ENCODE peak calls at places on chromosome 20, in ten cellular contexts. One of them, this sample, is unnamed.

GRCh38 chr20:38805502-38805957 is at the start of gene PPP1R16B:
- DNase-seq in AG04450: no peak
- DNase-seq in MM.1S: peak; percentile 83
- DNase-seq in SK-N-SH: peak; percentile 94
- DNase-seq in A549: peak; percentile 26
- DNase-seq in colonic mucosa: peak; percentile 38
- DNase-seq in pancreas: peak; percentile 47
- DNase-seq in dorsolateral prefrontal cortex: peak; percentile 67
- DNase-seq in neuronal stem cell: peak; percentile 66
- DNase-seq in uterus: no peak
- DNase-seq in this sample: peak; percentile 61

GRCh38 chr20:1646975-1647431 is 10.6 kb downstream of the SIRPG start:
- DNase-seq in AG04450: no peak
- DNase-seq in MM.1S: no peak
- DNase-seq in SK-N-SH: no peak
- DNase-seq in A549: no peak
- DNase-seq in colonic mucosa: no peak
- DNase-seq in pancreas: no peak
- DNase-seq in dorsolateral prefrontal cortex: no peak
- DNase-seq in neuronal stem cell: no peak
- DNase-seq in uterus: no peak
- DNase-seq in this sample: no peak

GRCh38 chr20:21583486-21584168 is 69.8 kb upstream of the NKX2-2 start:
- DNase-seq in AG04450: no peak
- DNase-seq in MM.1S: no peak
- DNase-seq in SK-N-SH: no peak
- DNase-seq in A549: no peak
- DNase-seq in colonic mucosa: no peak
- DNase-seq in pancreas: no peak
- DNase-seq in dorsolateral prefrontal cortex: no peak
- DNase-seq in neuronal stem cell: no peak
- DNase-seq in uterus: no peak
- DNase-seq in this sample: no peak

GRCh38 chr20:35008411-35009342 is 53.0 kb downstream of the MYH7B start:
- DNase-seq in AG04450: no peak
- DNase-seq in MM.1S: no peak
- DNase-seq in SK-N-SH: no peak
- DNase-seq in A549: no peak
- DNase-seq in colonic mucosa: no peak
- DNase-seq in pancreas: peak; percentile 81
- DNase-seq in dorsolateral prefrontal cortex: peak; percentile 10
- DNase-seq in neuronal stem cell: no peak
- DNase-seq in uterus: peak; percentile 9
- DNase-seq in this sample: no peak

GRCh38 chr20:34343458-34344255 is 19.4 kb upstream of the ITCH start:
- DNase-seq in AG04450: no peak
- DNase-seq in MM.1S: no peak
- DNase-seq in SK-N-SH: no peak
- DNase-seq in A549: no peak
- DNase-seq in colonic mucosa: peak; percentile 58
- DNase-seq in pancreas: no peak
- DNase-seq in dorsolateral prefrontal cortex: no peak
- DNase-seq in neuronal stem cell: no peak
- DNase-seq in uterus: no peak
- DNase-seq in this sample: no peak

GRCh38 chr20:14861028-14861699 is 523.8 kb upstream of the FLRT3 start:
- DNase-seq in AG04450: no peak
- DNase-seq in MM.1S: no peak
- DNase-seq in SK-N-SH: no peak
- DNase-seq in A549: no peak
- DNase-seq in colonic mucosa: no peak
- DNase-seq in pancreas: no peak
- DNase-seq in dorsolateral prefrontal cortex: no peak
- DNase-seq in neuronal stem cell: no peak
- DNase-seq in uterus: no peak
- DNase-seq in this sample: no peak

GRCh38 chr20:21101453-21102251 is 4.5 kb downstream of the LINC00237 start:
- DNase-seq in AG04450: no peak
- DNase-seq in MM.1S: no peak
- DNase-seq in SK-N-SH: peak; percentile 54
- DNase-seq in A549: no peak
- DNase-seq in colonic mucosa: peak; percentile 26
- DNase-seq in pancreas: peak; percentile 77
- DNase-seq in dorsolateral prefrontal cortex: no peak
- DNase-seq in neuronal stem cell: no peak
- DNase-seq in uterus: no peak
- DNase-seq in this sample: no peak

GRCh38 chr20:44006578-44006977 is 91.9 kb downstream of the TOX2 start:
- DNase-seq in AG04450: no peak
- DNase-seq in MM.1S: no peak
- DNase-seq in SK-N-SH: no peak
- DNase-seq in A549: no peak
- DNase-seq in colonic mucosa: no peak
- DNase-seq in pancreas: no peak
- DNase-seq in dorsolateral prefrontal cortex: no peak
- DNase-seq in neuronal stem cell: no peak
- DNase-seq in uterus: no peak
- DNase-seq in this sample: no peak

GRCh38 chr20:39451386-39451785 is 489.2 kb downstream of the DHX35 start:
- DNase-seq in AG04450: no peak
- DNase-seq in MM.1S: no peak
- DNase-seq in SK-N-SH: no peak
- DNase-seq in A549: no peak
- DNase-seq in colonic mucosa: no peak
- DNase-seq in pancreas: no peak
- DNase-seq in dorsolateral prefrontal cortex: no peak
- DNase-seq in neuronal stem cell: no peak
- DNase-seq in uterus: no peak
- DNase-seq in this sample: no peak

GRCh38 chr20:59751075-59751711 is 146.9 kb downstream of the PHACTR3 start:
- DNase-seq in AG04450: no peak
- DNase-seq in MM.1S: peak; percentile 80
- DNase-seq in SK-N-SH: peak; percentile 92
- DNase-seq in A549: peak; percentile 72
- DNase-seq in colonic mucosa: peak; percentile 64
- DNase-seq in pancreas: peak; percentile 86
- DNase-seq in dorsolateral prefrontal cortex: peak; percentile 86
- DNase-seq in neuronal stem cell: peak; percentile 60
- DNase-seq in uterus: peak; percentile 22
- DNase-seq in this sample: peak; percentile 72

GRCh38 chr20:22951966-22952365 is 83.1 kb upstream of the SSTR4 start:
- DNase-seq in AG04450: no peak
- DNase-seq in MM.1S: no peak
- DNase-seq in SK-N-SH: no peak
- DNase-seq in A549: no peak
- DNase-seq in colonic mucosa: no peak
- DNase-seq in pancreas: no peak
- DNase-seq in dorsolateral prefrontal cortex: no peak
- DNase-seq in neuronal stem cell: no peak
- DNase-seq in uterus: no peak
- DNase-seq in this sample: no peak

GRCh38 chr20:17871861-17872260 is 96.7 kb downstream of the SNX5 start:
- DNase-seq in AG04450: no peak
- DNase-seq in MM.1S: no peak
- DNase-seq in SK-N-SH: no peak
- DNase-seq in A549: no peak
- DNase-seq in colonic mucosa: no peak
- DNase-seq in pancreas: no peak
- DNase-seq in dorsolateral prefrontal cortex: no peak
- DNase-seq in neuronal stem cell: no peak
- DNase-seq in uterus: no peak
- DNase-seq in this sample: no peak
- H3K27ac ChIP-seq in AG04450: no peak overlapping the region
- H3K27ac ChIP-seq in MM.1S: no peak overlapping the region
- H3K27ac ChIP-seq in SK-N-SH: no peak overlapping the region
- H3K27ac ChIP-seq in A549: no peak overlapping the region
- H3K27ac ChIP-seq in colonic mucosa: no peak overlapping the region
- H3K27ac ChIP-seq in pancreas: no peak overlapping the region
- H3K27ac ChIP-seq in dorsolateral prefrontal cortex: no peak overlapping the region
- H3K27ac ChIP-seq in neuronal stem cell: no peak overlapping the region
- H3K27ac ChIP-seq in uterus: no peak overlapping the region
- H3K27ac ChIP-seq in this sample: no peak overlapping the region

GRCh38 chr20:48283470-48284110 is 498.3 kb upstream of the SULF2 start:
- DNase-seq in AG04450: peak; percentile 48
- DNase-seq in MM.1S: no peak
- DNase-seq in SK-N-SH: no peak
- DNase-seq in A549: no peak
- DNase-seq in colonic mucosa: peak; percentile 44
- DNase-seq in pancreas: no peak
- DNase-seq in dorsolateral prefrontal cortex: peak; percentile 87
- DNase-seq in neuronal stem cell: no peak
- DNase-seq in uterus: peak; percentile 59
- DNase-seq in this sample: peak; percentile 90

GRCh38 chr20:48275325-48275724 is 490.0 kb upstream of the SULF2 start:
- DNase-seq in AG04450: no peak
- DNase-seq in MM.1S: no peak
- DNase-seq in SK-N-SH: no peak
- DNase-seq in A549: no peak
- DNase-seq in colonic mucosa: no peak
- DNase-seq in pancreas: no peak
- DNase-seq in dorsolateral prefrontal cortex: no peak
- DNase-seq in neuronal stem cell: no peak
- DNase-seq in uterus: no peak
- DNase-seq in this sample: no peak

GRCh38 chr20:48275737-48276342 is 490.6 kb upstream of the SULF2 start:
- DNase-seq in AG04450: no peak
- DNase-seq in MM.1S: no peak
- DNase-seq in SK-N-SH: peak; percentile 16
- DNase-seq in A549: no peak
- DNase-seq in colonic mucosa: no peak
- DNase-seq in pancreas: no peak
- DNase-seq in dorsolateral prefrontal cortex: no peak
- DNase-seq in neuronal stem cell: peak; percentile 20
- DNase-seq in uterus: no peak
- DNase-seq in this sample: no peak

GRCh38 chr20:48282591-48283228 is 497.4 kb upstream of the SULF2 start:
- DNase-seq in AG04450: no peak
- DNase-seq in MM.1S: no peak
- DNase-seq in SK-N-SH: peak; percentile 33
- DNase-seq in A549: no peak
- DNase-seq in colonic mucosa: no peak
- DNase-seq in pancreas: no peak
- DNase-seq in dorsolateral prefrontal cortex: peak; percentile 11
- DNase-seq in neuronal stem cell: no peak
- DNase-seq in uterus: no peak
- DNase-seq in this sample: no peak

DNA sequence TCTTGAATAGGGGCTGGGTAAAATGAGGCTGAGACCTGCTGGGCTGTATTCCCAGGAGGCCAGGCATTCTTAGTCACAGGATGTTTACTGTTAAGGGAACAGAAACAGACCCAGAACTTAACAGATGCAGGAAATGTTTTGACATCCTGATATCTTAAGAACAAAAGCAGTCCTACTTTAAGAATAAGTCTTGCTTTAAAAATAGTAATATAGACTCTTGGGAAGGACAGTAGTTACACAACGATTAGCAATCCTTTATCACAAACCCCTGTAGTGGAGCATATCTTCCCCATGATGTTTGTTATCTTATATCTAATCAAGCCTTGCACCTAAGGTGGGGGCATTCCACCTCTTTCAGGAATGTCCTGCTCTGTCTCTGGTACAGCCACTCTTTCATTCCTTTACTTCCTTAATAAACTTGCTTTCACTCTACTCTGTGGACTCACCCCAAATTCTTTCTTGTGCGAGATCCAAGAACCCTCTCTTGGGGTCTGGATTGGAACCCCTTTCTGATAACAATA is 493.7 kb upstream of the SULF2 start:
- DNase-seq in AG04450: no peak
- DNase-seq in MM.1S: no peak
- DNase-seq in SK-N-SH: no peak
- DNase-seq in A549: no peak
- DNase-seq in colonic mucosa: no peak
- DNase-seq in pancreas: no peak
- DNase-seq in dorsolateral prefrontal cortex: no peak
- DNase-seq in neuronal stem cell: no peak
- DNase-seq in uterus: no peak
- DNase-seq in this sample: no peak
- H3K27ac ChIP-seq in AG04450: no peak overlapping the region
- H3K27ac ChIP-seq in MM.1S: no peak overlapping the region
- H3K27ac ChIP-seq in SK-N-SH: no peak overlapping the region
- H3K27ac ChIP-seq in A549: no peak overlapping the region
- H3K27ac ChIP-seq in colonic mucosa: no peak overlapping the region
- H3K27ac ChIP-seq in pancreas: no peak overlapping the region
- H3K27ac ChIP-seq in dorsolateral prefrontal cortex: no peak overlapping the region
- H3K27ac ChIP-seq in neuronal stem cell: no peak overlapping the region
- H3K27ac ChIP-seq in uterus: no peak overlapping the region
- H3K27ac ChIP-seq in this sample: no peak overlapping the region

GRCh38 chr20:51492167-51493092 is 50.1 kb downstream of the NFATC2 start:
- DNase-seq in AG04450: no peak
- DNase-seq in MM.1S: no peak
- DNase-seq in SK-N-SH: no peak
- DNase-seq in A549: no peak
- DNase-seq in colonic mucosa: no peak
- DNase-seq in pancreas: peak; percentile 88
- DNase-seq in dorsolateral prefrontal cortex: no peak
- DNase-seq in neuronal stem cell: no peak
- DNase-seq in uterus: peak; percentile 84
- DNase-seq in this sample: no peak
- H3K27ac ChIP-seq in AG04450: no peak overlapping the region
- H3K27ac ChIP-seq in MM.1S: no peak overlapping the region
- H3K27ac ChIP-seq in SK-N-SH: no peak overlapping the region
- H3K27ac ChIP-seq in A549: no peak overlapping the region
- H3K27ac ChIP-seq in colonic mucosa: no peak overlapping the region
- H3K27ac ChIP-seq in pancreas: peak overlapping the region; percentile 16
- H3K27ac ChIP-seq in dorsolateral prefrontal cortex: no peak overlapping the region
- H3K27ac ChIP-seq in neuronal stem cell: no peak overlapping the region
- H3K27ac ChIP-seq in uterus: peak overlapping the region; percentile 59
- H3K27ac ChIP-seq in this sample: no peak overlapping the region

GRCh38 chr20:50823319-50823718 is 28.5 kb downstream of the BCAS4 start:
- DNase-seq in AG04450: no peak
- DNase-seq in MM.1S: no peak
- DNase-seq in SK-N-SH: no peak
- DNase-seq in A549: no peak
- DNase-seq in colonic mucosa: no peak
- DNase-seq in pancreas: no peak
- DNase-seq in dorsolateral prefrontal cortex: no peak
- DNase-seq in neuronal stem cell: no peak
- DNase-seq in uterus: no peak
- DNase-seq in this sample: no peak

GRCh38 chr20:50824137-50824536 is 29.3 kb downstream of the BCAS4 start:
- DNase-seq in AG04450: peak; percentile 29
- DNase-seq in MM.1S: no peak
- DNase-seq in SK-N-SH: no peak
- DNase-seq in A549: no peak
- DNase-seq in colonic mucosa: peak; percentile 39
- DNase-seq in pancreas: no peak
- DNase-seq in dorsolateral prefrontal cortex: no peak
- DNase-seq in neuronal stem cell: no peak
- DNase-seq in uterus: peak; percentile 26
- DNase-seq in this sample: no peak

GRCh38 chr20:50821994-50822393 is 27.1 kb downstream of the BCAS4 start:
- DNase-seq in AG04450: no peak
- DNase-seq in MM.1S: no peak
- DNase-seq in SK-N-SH: no peak
- DNase-seq in A549: no peak
- DNase-seq in colonic mucosa: no peak
- DNase-seq in pancreas: no peak
- DNase-seq in dorsolateral prefrontal cortex: no peak
- DNase-seq in neuronal stem cell: no peak
- DNase-seq in uterus: no peak
- DNase-seq in this sample: no peak

GRCh38 chr20:50828363-50829136 is 33.7 kb downstream of the BCAS4 start:
- DNase-seq in AG04450: no peak
- DNase-seq in MM.1S: no peak
- DNase-seq in SK-N-SH: no peak
- DNase-seq in A549: no peak
- DNase-seq in colonic mucosa: no peak
- DNase-seq in pancreas: no peak
- DNase-seq in dorsolateral prefrontal cortex: no peak
- DNase-seq in neuronal stem cell: no peak
- DNase-seq in uterus: no peak
- DNase-seq in this sample: no peak

GRCh38 chr20:50826121-50826520 is 31.3 kb downstream of the BCAS4 start:
- DNase-seq in AG04450: no peak
- DNase-seq in MM.1S: no peak
- DNase-seq in SK-N-SH: no peak
- DNase-seq in A549: no peak
- DNase-seq in colonic mucosa: no peak
- DNase-seq in pancreas: no peak
- DNase-seq in dorsolateral prefrontal cortex: no peak
- DNase-seq in neuronal stem cell: no peak
- DNase-seq in uterus: no peak
- DNase-seq in this sample: no peak
- H3K27ac ChIP-seq in AG04450: peak overlapping the region; percentile 11
- H3K27ac ChIP-seq in MM.1S: no peak overlapping the region
- H3K27ac ChIP-seq in SK-N-SH: no peak overlapping the region
- H3K27ac ChIP-seq in A549: no peak overlapping the region
- H3K27ac ChIP-seq in colonic mucosa: no peak overlapping the region
- H3K27ac ChIP-seq in pancreas: no peak overlapping the region
- H3K27ac ChIP-seq in dorsolateral prefrontal cortex: no peak overlapping the region
- H3K27ac ChIP-seq in neuronal stem cell: no peak overlapping the region
- H3K27ac ChIP-seq in uterus: no peak overlapping the region
- H3K27ac ChIP-seq in this sample: no peak overlapping the region

This sample was measured in caudate nucleus.